ENCODE peak calls at places on chromosomes 13 and 19, in five cellular contexts. T, N, G, Z and O are unnamed samples.

GRCh38 chr13:26557393-26558073 is at the start of gene WASF3:
- DNase-seq in T (peak), N (peak), G (peak), Z (peak), O (peak)

GRCh38 chr13:31063734-31064133 is 98.0 kb downstream of the HSPH1 start:
- DNase-seq in T (no peak), N (no peak), G (no peak), Z (no peak), O (no peak)

GRCh38 chr13:74136089-74136658 is 2.0 kb upstream of the KLF12 start:
- DNase-seq in T (no peak), N (peak), G (peak), Z (peak), O (no peak)

GRCh38 chr13:44197791-44198770 is 175.5 kb upstream of the SERP2 start:
- DNase-seq in T (no peak), N (no peak), G (no peak), Z (peak), O (no peak)

GRCh38 chr13:21639604-21640003 is 31.3 kb upstream of the FGF9 start:
- DNase-seq in T (no peak), N (no peak), G (no peak), Z (no peak), O (no peak)

GRCh38 chr13:25180795-25181537 is 8.9 kb upstream of the AMER2 start:
- DNase-seq in T (no peak), N (no peak), G (no peak), Z (no peak), O (no peak)

GRCh38 chr19:47035127-47035494 is 13.3 kb downstream of the TMEM160 start:
- DNase-seq in T (no peak), N (no peak), G (no peak), Z (no peak), O (no peak)

GRCh38 chr19:51461723-51462161 is 3.5 kb upstream of the SIGLEC8 start:
- DNase-seq in T (no peak), N (no peak), G (no peak), Z (no peak), O (no peak)

GRCh38 chr13:60163525-60164471 is at the start of gene DIAPH3:
- DNase-seq in T (peak), N (peak), G (peak), Z (peak), O (peak)

GRCh38 chr19:50565984-50566903 is 2.0 kb downstream of the LRRC4B start:
- DNase-seq in T (no peak), N (no peak), G (no peak), Z (no peak), O (no peak)

GRCh38 chr13:75312884-75313520 is 169.0 kb downstream of the TBC1D4 start:
- DNase-seq in T (no peak), N (no peak), G (no peak), Z (no peak), O (no peak)

GRCh38 chr13:74576504-74576903 is 442.3 kb upstream of the KLF12 start:
- DNase-seq in T (no peak), N (no peak), G (no peak), Z (no peak), O (no peak)

GRCh38 chr19:29507081-29507860 is 18.5 kb upstream of the VSTM2B start:
- DNase-seq in T (no peak), N (no peak), G (peak), Z (no peak), O (no peak)

GRCh38 chr13:21015284-21015683 is 46.1 kb downstream of the LATS2 start:
- DNase-seq in T (no peak), N (no peak), G (no peak), Z (no peak), O (no peak)

GRCh38 chr19:34365463-34366401 is 736 bp downstream of the GPI start:
- DNase-seq in T (no peak), N (peak), G (peak), Z (peak), O (no peak)

GRCh38 chr13:52617070-52618060 is 24.9 kb upstream of the HNRNPA1L2 start:
- DNase-seq in T (peak), N (peak), G (peak), Z (peak), O (peak)

GRCh38 chr13:107807306-107808073 is 407.8 kb downstream of the LIG4 start:
- DNase-seq in T (no peak), N (no peak), G (no peak), Z (peak), O (no peak)

GRCh38 chr13:52010890-52011689 is at the start of gene ATP7B:
- DNase-seq in T (peak), N (peak), G (no peak), Z (no peak), O (no peak)

GRCh38 chr19:18091217-18091608 is 4.5 kb upstream of the IL12RB1 start:
- DNase-seq in T (no peak), N (peak), G (peak), Z (no peak), O (no peak)

GRCh38 chr13:41428155-41428554 is 29.2 kb upstream of the RGCC start:
- DNase-seq in T (no peak), N (no peak), G (no peak), Z (no peak), O (no peak)
- H3K4me3 ChIP-seq in T (peak), N (peak), G (no peak), Z (no peak), O (no peak)

GRCh38 chr19:10430505-10431253 is 10.3 kb downstream of the PDE4A start:
- DNase-seq in T (no peak), N (peak), G (peak), Z (peak), O (no peak)
- TF ChIP-seq CTCF in T (no peak), N (no peak), G (no peak), Z (peak), O (no peak)

DNA sequence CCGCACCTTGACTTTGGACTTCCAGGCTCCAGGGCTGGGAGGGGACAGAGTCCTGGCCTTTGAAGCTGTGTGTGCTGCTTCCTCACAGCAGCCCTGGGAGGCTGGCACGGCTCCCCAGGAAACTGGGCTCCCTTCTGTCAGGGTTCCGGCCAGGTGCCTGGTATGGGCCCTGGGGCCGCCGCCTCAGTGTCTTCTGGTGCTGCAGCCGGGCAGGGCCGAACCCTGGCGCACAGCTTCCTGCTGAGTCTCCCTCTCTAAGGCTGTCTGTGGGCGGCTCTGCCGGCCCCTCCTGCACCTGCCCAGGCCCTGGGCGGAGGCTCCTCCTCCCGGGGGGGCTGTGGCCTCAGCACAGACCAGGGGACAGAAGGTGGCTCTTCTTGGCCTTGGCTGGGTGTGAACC is 32.4 kb downstream of the GPX4 start:
- DNase-seq in T (no peak), N (no peak), G (peak), Z (no peak), O (no peak)
- H3K4me3 ChIP-seq in T (no peak), N (no peak), G (no peak), Z (no peak), O (no peak)

DNA sequence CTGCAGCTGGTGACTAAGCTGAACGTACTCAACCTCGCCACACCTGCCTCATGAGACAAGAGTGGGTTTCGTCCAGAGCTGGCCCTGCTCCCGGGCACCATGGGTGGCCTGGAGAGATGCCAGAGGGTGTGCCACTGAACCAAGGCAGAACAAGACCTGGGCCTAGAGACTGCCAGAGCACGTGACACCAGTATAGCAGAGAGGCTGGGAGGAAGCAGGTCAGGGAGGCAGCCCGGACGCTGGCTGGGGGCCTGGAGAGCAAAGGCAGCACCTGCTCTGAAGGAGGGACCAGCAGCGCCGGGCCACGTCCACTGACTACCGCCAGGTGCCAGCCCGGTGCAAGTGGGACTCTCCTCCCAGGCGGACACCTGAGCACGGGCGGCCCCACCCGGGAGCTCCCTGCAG is 7.3 kb upstream of the C13orf46 start:
- DNase-seq in T (peak), N (no peak), G (peak), Z (no peak), O (no peak)
- TF ChIP-seq CTCF in T (no peak), N (no peak), G (no peak), Z (no peak), O (no peak)

GRCh38 chr19:55647732-55648656 is at the start of gene CCDC106:
- DNase-seq in T (peak), N (peak), G (peak), Z (peak), O (no peak)
- H3K4me3 ChIP-seq in T (peak), N (peak), G (peak), Z (peak), O (peak)

GRCh38 chr19:2888739-2889224 is 11.9 kb upstream of the ZNF57 start:
- DNase-seq in T (no peak), N (peak), G (peak), Z (no peak), O (no peak)
- TF ChIP-seq CTCF in T (no peak), N (no peak), G (no peak), Z (no peak), O (no peak)